ENCODE peak calls at places on chromosome 4, in five cellular contexts. One of them, this sample, is unnamed.

GRCh38 chr4:47213106-47213505 is 181.7 kb downstream of the GABRB1 start:
- DNase-seq in HEK293T: no peak
- DNase-seq in HepG2: no peak
- DNase-seq in NT2/D1: no peak
- DNase-seq in H1: no peak
- DNase-seq in this sample: no peak

GRCh38 chr4:96509039-96509741 is 669.3 kb downstream of the PDHA2 start:
- DNase-seq in HEK293T: no peak
- DNase-seq in HepG2: no peak
- DNase-seq in NT2/D1: no peak
- DNase-seq in H1: no peak
- DNase-seq in this sample: no peak

GRCh38 chr4:33111106-33111505 is 2390.9 kb downstream of the PCDH7 start:
- DNase-seq in HEK293T: no peak
- DNase-seq in HepG2: no peak
- DNase-seq in NT2/D1: no peak
- DNase-seq in H1: no peak
- DNase-seq in this sample: no peak

GRCh38 chr4:62250100-62250499 is 1050.0 kb downstream of the ADGRL3 start:
- DNase-seq in HEK293T: no peak
- DNase-seq in HepG2: no peak
- DNase-seq in NT2/D1: no peak
- DNase-seq in H1: no peak
- DNase-seq in this sample: no peak

GRCh38 chr4:162015090-162015489 is 148.7 kb downstream of the FSTL5 start:
- DNase-seq in HEK293T: no peak
- DNase-seq in HepG2: no peak
- DNase-seq in NT2/D1: no peak
- DNase-seq in H1: no peak
- DNase-seq in this sample: no peak

GRCh38 chr4:68576272-68577100 is at the start of gene UGT2B17:
- DNase-seq in HEK293T: no peak
- DNase-seq in HepG2: no peak
- DNase-seq in NT2/D1: no peak
- DNase-seq in H1: no peak
- DNase-seq in this sample: no peak

GRCh38 chr4:104123021-104123420 is 371.7 kb downstream of the CXXC4 start:
- DNase-seq in HEK293T: no peak
- DNase-seq in HepG2: no peak
- DNase-seq in NT2/D1: no peak
- DNase-seq in H1: no peak
- DNase-seq in this sample: no peak

GRCh38 chr4:15552557-15553362 is 83.1 kb downstream of the CC2D2A start:
- DNase-seq in HEK293T: no peak
- DNase-seq in HepG2: no peak
- DNase-seq in NT2/D1: no peak
- DNase-seq in H1: no peak
- DNase-seq in this sample: no peak

GRCh38 chr4:24805036-24805435 is 9.7 kb downstream of the SOD3 start:
- DNase-seq in HEK293T: no peak
- DNase-seq in HepG2: no peak
- DNase-seq in NT2/D1: no peak
- DNase-seq in H1: no peak
- DNase-seq in this sample: no peak

GRCh38 chr4:91688413-91688812 is 615.4 kb upstream of the GRID2 start:
- DNase-seq in HEK293T: no peak
- DNase-seq in HepG2: no peak
- DNase-seq in NT2/D1: no peak
- DNase-seq in H1: no peak
- DNase-seq in this sample: no peak

GRCh38 chr4:86048426-86048825 is 311.4 kb downstream of the MAPK10 start:
- DNase-seq in HEK293T: no peak
- DNase-seq in HepG2: no peak
- DNase-seq in NT2/D1: no peak
- DNase-seq in H1: no peak
- DNase-seq in this sample: no peak

GRCh38 chr4:3257691-3258482 is 8.9 kb downstream of the MSANTD1 start:
- DNase-seq in HEK293T: no peak
- DNase-seq in HepG2: no peak
- DNase-seq in NT2/D1: no peak
- DNase-seq in H1: no peak
- DNase-seq in this sample: peak; percentile 7

GRCh38 chr4:162659716-162660115 is 495.9 kb upstream of the FSTL5 start:
- DNase-seq in HEK293T: no peak
- DNase-seq in HepG2: no peak
- DNase-seq in NT2/D1: no peak
- DNase-seq in H1: no peak
- DNase-seq in this sample: no peak

GRCh38 chr4:161320377-161320776 is 843.4 kb downstream of the FSTL5 start:
- DNase-seq in HEK293T: peak; percentile 33
- DNase-seq in HepG2: peak; percentile 48
- DNase-seq in NT2/D1: peak; percentile 9
- DNase-seq in H1: no peak
- DNase-seq in this sample: no peak

GRCh38 chr4:29085748-29086147 is 1634.4 kb upstream of the PCDH7 start:
- DNase-seq in HEK293T: no peak
- DNase-seq in HepG2: no peak
- DNase-seq in NT2/D1: no peak
- DNase-seq in H1: no peak
- DNase-seq in this sample: no peak

GRCh38 chr4:139907001-139907809 is 241.6 kb downstream of the MGST2 start:
- DNase-seq in HEK293T: no peak
- DNase-seq in HepG2: no peak
- DNase-seq in NT2/D1: no peak
- DNase-seq in H1: no peak
- DNase-seq in this sample: peak; percentile 11

DNA sequence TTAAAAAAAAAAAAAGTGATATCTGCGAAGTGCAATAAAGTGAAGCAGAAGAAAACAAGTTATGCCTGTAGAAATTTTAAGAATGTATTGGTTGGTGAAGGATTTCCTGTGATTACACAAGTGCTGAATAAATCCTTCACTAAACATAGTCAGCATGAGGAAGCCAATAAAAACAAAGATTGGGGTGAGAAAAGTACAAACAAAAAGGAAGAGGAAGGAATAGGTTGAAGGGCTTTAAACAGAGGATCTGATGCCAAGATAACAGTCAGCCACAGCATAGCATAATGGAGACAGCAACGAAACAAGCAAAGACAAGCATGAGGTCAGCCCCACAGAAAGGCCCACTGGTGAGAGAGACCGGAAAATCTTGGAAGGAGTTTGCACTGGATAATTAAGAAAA is 372.2 kb downstream of the ADAM29 start:
- DNase-seq in HEK293T: no peak
- DNase-seq in HepG2: no peak
- DNase-seq in NT2/D1: no peak
- DNase-seq in H1: no peak
- DNase-seq in this sample: no peak
- TF ChIP-seq SUZ12 in HEK293T: no peak
- TF ChIP-seq SUZ12 in HepG2: no peak
- TF ChIP-seq SUZ12 in NT2/D1: no peak
- TF ChIP-seq SUZ12 in H1: no peak
- TF ChIP-seq SUZ12 in this sample: no peak

GRCh38 chr4:102789317-102789717 is 28.5 kb upstream of the MANBA start:
- DNase-seq in HEK293T: no peak
- DNase-seq in HepG2: no peak
- DNase-seq in NT2/D1: no peak
- DNase-seq in H1: no peak
- DNase-seq in this sample: no peak
- TF ChIP-seq SUZ12 in HEK293T: no peak
- TF ChIP-seq SUZ12 in HepG2: no peak
- TF ChIP-seq SUZ12 in NT2/D1: no peak
- TF ChIP-seq SUZ12 in H1: no peak
- TF ChIP-seq SUZ12 in this sample: no peak

GRCh38 chr4:14117575-14118228 is 490.2 kb upstream of the BOD1L1 start:
- DNase-seq in HEK293T: no peak
- DNase-seq in HepG2: no peak
- DNase-seq in NT2/D1: no peak
- DNase-seq in H1: no peak
- DNase-seq in this sample: peak; percentile 7

GRCh38 chr4:14115106-14115505 is 487.6 kb upstream of the BOD1L1 start:
- DNase-seq in HEK293T: no peak
- DNase-seq in HepG2: no peak
- DNase-seq in NT2/D1: peak; percentile 27
- DNase-seq in H1: no peak
- DNase-seq in this sample: no peak

GRCh38 chr4:14110407-14110806 is 482.9 kb upstream of the BOD1L1 start:
- DNase-seq in HEK293T: no peak
- DNase-seq in HepG2: no peak
- DNase-seq in NT2/D1: no peak
- DNase-seq in H1: no peak
- DNase-seq in this sample: no peak

GRCh38 chr4:14111730-14112171 is 484.2 kb upstream of the BOD1L1 start:
- DNase-seq in HEK293T: no peak
- DNase-seq in HepG2: no peak
- DNase-seq in NT2/D1: no peak
- DNase-seq in H1: no peak
- DNase-seq in this sample: no peak
- TF ChIP-seq SUZ12 in HEK293T: no peak
- TF ChIP-seq SUZ12 in HepG2: no peak
- TF ChIP-seq SUZ12 in NT2/D1: no peak
- TF ChIP-seq SUZ12 in H1: no peak
- TF ChIP-seq SUZ12 in this sample: no peak

DNA sequence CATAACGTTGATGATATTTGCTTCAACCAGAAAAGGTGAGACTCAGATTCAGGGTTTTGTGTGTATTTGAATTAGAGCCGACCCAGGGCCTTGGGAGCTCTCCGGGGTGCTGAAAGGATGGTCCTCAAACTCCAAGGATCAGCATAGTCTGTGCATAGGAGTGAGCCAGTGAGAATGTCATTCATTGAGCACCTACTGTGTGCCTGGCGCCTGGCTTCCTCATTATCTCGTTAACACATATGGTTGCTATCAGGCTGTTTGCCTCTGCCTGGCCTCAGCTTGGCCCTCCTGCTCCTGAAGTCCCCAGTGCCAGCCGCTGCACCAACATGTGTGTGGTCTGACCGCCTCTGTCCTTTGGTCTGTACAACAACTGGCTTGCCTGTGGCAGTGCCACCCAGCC is 25.1 kb upstream of the JAKMIP1 start:
- DNase-seq in HEK293T: peak; percentile 48
- DNase-seq in HepG2: no peak
- DNase-seq in NT2/D1: peak; percentile 38
- DNase-seq in H1: peak; percentile 85
- DNase-seq in this sample: no peak
- TF ChIP-seq SUZ12 in HEK293T: no peak
- TF ChIP-seq SUZ12 in HepG2: no peak
- TF ChIP-seq SUZ12 in NT2/D1: no peak
- TF ChIP-seq SUZ12 in H1: no peak
- TF ChIP-seq SUZ12 in this sample: no peak

GRCh38 chr4:150518559-150518958 is 63.4 kb upstream of the MAB21L2 start:
- DNase-seq in HEK293T: no peak
- DNase-seq in HepG2: no peak
- DNase-seq in NT2/D1: no peak
- DNase-seq in H1: no peak
- DNase-seq in this sample: no peak
- TF ChIP-seq SUZ12 in HEK293T: no peak
- TF ChIP-seq SUZ12 in HepG2: no peak
- TF ChIP-seq SUZ12 in NT2/D1: no peak
- TF ChIP-seq SUZ12 in H1: no peak
- TF ChIP-seq SUZ12 in this sample: no peak

DNA sequence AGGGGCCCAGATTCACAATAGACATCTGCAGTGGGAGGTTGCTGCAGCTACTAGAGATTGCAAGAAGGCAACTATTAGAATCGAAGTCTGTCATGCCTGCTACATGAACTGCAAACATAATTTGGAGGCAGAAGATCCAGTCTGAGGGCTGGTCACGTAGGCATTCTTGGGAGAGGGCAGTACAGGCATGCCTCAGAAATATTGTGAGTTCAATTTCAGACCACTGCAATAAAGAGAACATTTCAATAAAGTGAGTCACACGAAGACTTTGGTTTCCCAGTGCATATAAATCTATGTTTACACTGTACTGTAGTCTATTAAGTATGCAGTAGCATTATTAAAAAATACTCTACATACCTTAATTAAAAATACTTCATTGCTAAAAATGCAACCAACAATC is 585.8 kb upstream of the FAT1 start:
- DNase-seq in HEK293T: no peak
- DNase-seq in HepG2: no peak
- DNase-seq in NT2/D1: no peak
- DNase-seq in H1: no peak
- DNase-seq in this sample: no peak
- TF ChIP-seq SUZ12 in HEK293T: no peak
- TF ChIP-seq SUZ12 in HepG2: no peak
- TF ChIP-seq SUZ12 in NT2/D1: no peak
- TF ChIP-seq SUZ12 in H1: no peak
- TF ChIP-seq SUZ12 in this sample: no peak

GRCh38 chr4:128449251-128449650 is 161.6 kb upstream of the PGRMC2 start:
- DNase-seq in HEK293T: no peak
- DNase-seq in HepG2: no peak
- DNase-seq in NT2/D1: no peak
- DNase-seq in H1: no peak
- DNase-seq in this sample: no peak
- TF ChIP-seq SUZ12 in HEK293T: no peak
- TF ChIP-seq SUZ12 in HepG2: no peak
- TF ChIP-seq SUZ12 in NT2/D1: no peak
- TF ChIP-seq SUZ12 in H1: no peak
- TF ChIP-seq SUZ12 in this sample: no peak

GRCh38 chr4:89140168-89140759 is 28.9 kb downstream of the TIGD2 start:
- DNase-seq in HEK293T: no peak
- DNase-seq in HepG2: peak; percentile 52
- DNase-seq in NT2/D1: no peak
- DNase-seq in H1: no peak
- DNase-seq in this sample: no peak

GRCh38 chr4:89136525-89136924 is 25.2 kb downstream of the TIGD2 start:
- DNase-seq in HEK293T: no peak
- DNase-seq in HepG2: no peak
- DNase-seq in NT2/D1: no peak
- DNase-seq in H1: no peak
- DNase-seq in this sample: no peak

GRCh38 chr4:89137695-89138094 is 26.4 kb downstream of the TIGD2 start:
- DNase-seq in HEK293T: no peak
- DNase-seq in HepG2: no peak
- DNase-seq in NT2/D1: no peak
- DNase-seq in H1: peak; percentile 59
- DNase-seq in this sample: no peak

GRCh38 chr4:89137231-89137630 is 25.9 kb downstream of the TIGD2 start:
- DNase-seq in HEK293T: no peak
- DNase-seq in HepG2: no peak
- DNase-seq in NT2/D1: no peak
- DNase-seq in H1: no peak
- DNase-seq in this sample: no peak

GRCh38 chr4:89134775-89135319 is 23.5 kb downstream of the TIGD2 start:
- DNase-seq in HEK293T: no peak
- DNase-seq in HepG2: no peak
- DNase-seq in NT2/D1: no peak
- DNase-seq in H1: no peak
- DNase-seq in this sample: no peak
- TF ChIP-seq SUZ12 in HEK293T: no peak
- TF ChIP-seq SUZ12 in HepG2: no peak
- TF ChIP-seq SUZ12 in NT2/D1: no peak
- TF ChIP-seq SUZ12 in H1: no peak
- TF ChIP-seq SUZ12 in this sample: no peak

DNA sequence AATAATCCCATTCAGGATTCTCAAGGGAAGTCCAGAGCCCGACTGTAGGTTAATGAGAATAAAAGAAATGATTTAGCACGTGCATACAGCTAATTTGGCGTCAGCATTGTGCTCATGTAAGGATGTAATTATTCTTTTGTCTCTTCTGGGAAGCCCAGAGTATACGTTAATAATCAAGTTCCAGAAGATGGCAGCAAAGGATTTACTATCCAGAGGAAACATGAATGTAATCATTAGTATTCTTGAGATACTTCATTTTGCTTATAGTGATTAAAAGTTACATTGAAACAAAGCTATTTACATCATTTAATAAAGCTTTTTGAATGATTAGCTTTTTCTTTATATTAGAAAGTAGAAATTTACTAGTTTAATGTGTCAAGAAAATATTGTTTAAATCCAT is 27.1 kb upstream of the MAP9 start:
- DNase-seq in HEK293T: peak; percentile 23
- DNase-seq in HepG2: no peak
- DNase-seq in NT2/D1: peak; percentile 13
- DNase-seq in H1: no peak
- DNase-seq in this sample: no peak
- TF ChIP-seq SUZ12 in HEK293T: no peak
- TF ChIP-seq SUZ12 in HepG2: no peak
- TF ChIP-seq SUZ12 in NT2/D1: no peak
- TF ChIP-seq SUZ12 in H1: no peak
- TF ChIP-seq SUZ12 in this sample: no peak

This sample was measured in GM12878.